ENCODE peak calls at places on chromosome 22, in four cellular contexts. V, D, K and H are unnamed samples.

GRCh38 chr22:24460418-24461089 is 33.2 kb downstream of the ADORA2A start:
- DNase-seq in V (no peak), D (peak; percentile 52), K (no peak), H (no peak)

GRCh38 chr22:37549704-37550059 is 10.6 kb upstream of the CDC42EP1 start:
- DNase-seq in V (no peak), D (no peak), K (peak; percentile 54), H (no peak)

GRCh38 chr22:29630987-29631386 is 27.6 kb downstream of the NF2 start:
- DNase-seq in V (no peak), D (no peak), K (no peak), H (no peak)

GRCh38 chr22:21650280-21650679 is 8.2 kb downstream of the SDF2L1 start:
- DNase-seq in V (no peak), D (no peak), K (no peak), H (no peak)

GRCh38 chr22:24772493-24773220 is 1.9 kb downstream of the PIWIL3 start:
- DNase-seq in V (no peak), D (no peak), K (peak; percentile 61), H (peak; percentile 31)

GRCh38 chr22:42280140-42280539 is 9.7 kb upstream of the TCF20 start:
- DNase-seq in V (no peak), D (no peak), K (no peak), H (no peak)

GRCh38 chr22:36052505-36052941 is 23.9 kb upstream of the RBFOX2 start:
- DNase-seq in V (no peak), D (peak; percentile 24), K (no peak), H (no peak)

GRCh38 chr22:27679722-27680488 is 121.7 kb downstream of the MN1 start:
- DNase-seq in V (no peak), D (no peak), K (no peak), H (no peak)

GRCh38 chr22:46054091-46054877 is 77.3 kb upstream of the WNT7B start:
- DNase-seq in V (no peak), D (peak; percentile 63), K (peak; percentile 85), H (peak; percentile 38)

GRCh38 chr22:20783844-20784723 is 10.2 kb downstream of the SERPIND1 start:
- DNase-seq in V (peak; percentile 8), D (peak; percentile 78), K (peak; percentile 72), H (peak; percentile 25)

GRCh38 chr22:45239378-45240136 is 1.1 kb downstream of the KIAA0930 start:
- DNase-seq in V (no peak), D (no peak), K (no peak), H (no peak)

GRCh38 chr22:17890245-17890671 is 116.0 kb upstream of the BID start:
- DNase-seq in V (no peak), D (no peak), K (no peak), H (no peak)

GRCh38 chr22:17205432-17205831 is 13.8 kb downstream of the ADA2 start:
- DNase-seq in V (no peak), D (peak; percentile 46), K (no peak), H (peak; percentile 43)

GRCh38 chr22:22520020-22520656 is at the start of gene ZNF280A:
- DNase-seq in V (no peak), D (no peak), K (no peak), H (peak; percentile 52)

GRCh38 chr22:31944700-31945477 is 554 bp downstream of the YWHAH start:
- DNase-seq in V (peak; percentile 35), D (peak; percentile 35), K (peak; percentile 12), H (peak; percentile 60)

GRCh38 chr22:20509344-20510047 is 2.1 kb downstream of the MED15 start:
- DNase-seq in V (peak; percentile 28), D (peak; percentile 71), K (peak; percentile 91), H (no peak)

GRCh38 chr22:38108561-38109319 is 1.7 kb downstream of the BAIAP2L2 start:
- DNase-seq in V (no peak), D (no peak), K (no peak), H (no peak)

GRCh38 chr22:35850831-35851230 is 133.2 kb downstream of the APOL5 start:
- DNase-seq in V (no peak), D (no peak), K (no peak), H (no peak)

GRCh38 chr22:49882519-49883293 is 29.1 kb downstream of the ZBED4 start:
- DNase-seq in V (no peak), D (no peak), K (no peak), H (no peak)

GRCh38 chr22:40009953-40010751 is 15.4 kb downstream of the FAM83F start:
- DNase-seq in V (no peak), D (peak; percentile 64), K (no peak), H (peak; percentile 71)

GRCh38 chr22:39712081-39712480 is 141.5 kb downstream of the CACNA1I start:
- DNase-seq in V (no peak), D (no peak), K (no peak), H (no peak)

GRCh38 chr22:20591660-20592310 is 84.4 kb downstream of the MED15 start:
- DNase-seq in V (no peak), D (no peak), K (peak; percentile 75), H (peak; percentile 85)

GRCh38 chr22:38730411-38730871 is 24.7 kb downstream of the GTPBP1 start:
- DNase-seq in V (no peak), D (no peak), K (no peak), H (no peak)

GRCh38 chr22:20550851-20551744 is 43.7 kb downstream of the MED15 start:
- DNase-seq in V (peak; percentile 33), D (peak; percentile 85), K (peak; percentile 54), H (no peak)

GRCh38 chr22:45757068-45757467 is 85.4 kb downstream of the ATXN10 start:
- DNase-seq in V (no peak), D (no peak), K (peak; percentile 59), H (no peak)

GRCh38 chr22:43477966-43478365 is 66.2 kb downstream of the MPPED1 start:
- DNase-seq in V (no peak), D (no peak), K (no peak), H (no peak)

GRCh38 chr22:24046024-24046423 is 34.9 kb downstream of the CABIN1 start:
- DNase-seq in V (no peak), D (peak; percentile 7), K (peak; percentile 11), H (no peak)

GRCh38 chr22:50314455-50315288 is 7.2 kb upstream of the PLXNB2 start:
- DNase-seq in V (peak; percentile 40), D (peak; percentile 91), K (no peak), H (no peak)

GRCh38 chr22:44331881-44332714 is 19.3 kb upstream of the SHISAL1 start:
- DNase-seq in V (no peak), D (no peak), K (peak; percentile 17), H (peak; percentile 30)

GRCh38 chr22:42229455-42230149 is 40.9 kb downstream of the TCF20 start:
- DNase-seq in V (no peak), D (no peak), K (peak; percentile 61), H (no peak)

GRCh38 chr22:31821572-31821971 is 67.8 kb downstream of the DEPDC5 start:
- DNase-seq in V (no peak), D (no peak), K (no peak), H (no peak)

GRCh38 chr22:45096256-45096907 is 67.3 kb upstream of the NUP50 start:
- DNase-seq in V (peak; percentile 6), D (peak; percentile 47), K (peak; percentile 61), H (peak; percentile 55)

GRCh38 chr22:44648085-44648820 is 53.8 kb upstream of the PRR5 start:
- DNase-seq in V (no peak), D (no peak), K (no peak), H (no peak)

GRCh38 chr22:47136671-47137070 is 374.2 kb downstream of the TBC1D22A start:
- DNase-seq in V (no peak), D (no peak), K (no peak), H (no peak)

GRCh38 chr22:47372111-47372581 is 609.7 kb downstream of the TBC1D22A start:
- DNase-seq in V (no peak), D (no peak), K (no peak), H (no peak)

GRCh38 chr22:45870011-45870410 is 107.0 kb downstream of the WNT7B start:
- DNase-seq in V (no peak), D (no peak), K (no peak), H (no peak)

GRCh38 chr22:46068176-46068907 is 82.0 kb upstream of the PPARA start:
- DNase-seq in V (no peak), D (no peak), K (no peak), H (no peak)